ENCODE peak calls at places on chromosomes 1 and 21, in six cellular contexts. A is A549, J is K562, W is GM12878, S is SK-N-SH, B is H1. N is an unnamed sample.

GRCh38 chr1:7534061-7534825 is 236.9 kb upstream of the VAMP3 start:
- DNase-seq in A (no peak), W (no peak), B (no peak), S (peak), J (no peak), N (no peak)

GRCh38 chr1:208139434-208140086 is 104.6 kb downstream of the PLXNA2 start:
- DNase-seq in W (no peak), S (no peak), A (no peak), B (no peak), J (no peak), N (no peak)

GRCh38 chr1:228337711-228338520 is 68.7 kb downstream of the TRIM11 start:
- DNase-seq in W (no peak), B (peak), A (no peak), J (no peak), S (no peak), N (no peak)

GRCh38 chr1:177124578-177125278 is 39.8 kb downstream of the ASTN1 start:
- DNase-seq in S (no peak), B (no peak), J (no peak), A (no peak), W (no peak), N (no peak)

GRCh38 chr1:8155528-8156186 is 129.5 kb upstream of the ERRFI1 start:
- DNase-seq in S (no peak), W (no peak), J (no peak), A (peak), B (no peak), N (peak)

GRCh38 chr21:26719750-26720149 is 125.5 kb downstream of the ADAMTS1 start:
- DNase-seq in J (no peak), B (no peak), A (no peak), W (no peak), S (no peak), N (no peak)

GRCh38 chr1:234208791-234209190 is 164.5 kb upstream of the COA6 start:
- DNase-seq in J (no peak), S (no peak), B (no peak), W (no peak), A (peak), N (no peak)

GRCh38 chr1:79811173-79811572 is 804.6 kb upstream of the ADGRL4 start:
- DNase-seq in A (peak), S (no peak), B (no peak), J (no peak), W (no peak), N (no peak)

GRCh38 chr1:54581621-54582035 is 33.6 kb downstream of the ACOT11 start:
- DNase-seq in J (no peak), W (no peak), B (no peak), S (peak), A (peak), N (peak)

GRCh38 chr1:156594124-156594678 is 2.6 kb downstream of the NAXE start:
- DNase-seq in W (no peak), J (no peak), A (no peak), B (no peak), S (no peak), N (no peak)

GRCh38 chr1:184465489-184466146 is 78.8 kb downstream of the C1orf21 start:
- DNase-seq in W (no peak), S (no peak), J (peak), B (no peak), A (no peak), N (no peak)

GRCh38 chr1:9603307-9603706 is 14.6 kb downstream of the TMEM201 start:
- DNase-seq in J (no peak), W (no peak), A (no peak), B (no peak), S (peak), N (no peak)

GRCh38 chr1:86504895-86505625 is 36.3 kb downstream of the CLCA1 start:
- DNase-seq in W (no peak), A (no peak), J (no peak), S (no peak), B (no peak), N (no peak)

GRCh38 chr1:35499652-35500176 is 57.5 kb downstream of the KIAA0319L start:
- DNase-seq in A (no peak), W (no peak), J (peak), S (peak), B (no peak), N (no peak)

GRCh38 chr1:117093091-117093534 is 28.4 kb downstream of the TRIM45 start:
- DNase-seq in J (peak), B (no peak), A (peak), S (no peak), W (no peak), N (no peak)

GRCh38 chr1:164755674-164756073 is 196.7 kb downstream of the PBX1 start:
- DNase-seq in W (no peak), A (no peak), S (peak), B (no peak), J (no peak), N (no peak)

GRCh38 chr1:153345187-153346066 is 3.2 kb downstream of the PGLYRP4 start:
- DNase-seq in W (peak), J (no peak), S (no peak), B (peak), A (no peak), N (no peak)

GRCh38 chr1:233904979-233905415 is 521 bp downstream of the SLC35F3 start:
- DNase-seq in A (peak), B (peak), W (no peak), J (peak), S (no peak), N (no peak)

GRCh38 chr1:200306954-200307754 is 102.7 kb downstream of the ZNF281 start:
- DNase-seq in S (peak), A (peak), J (peak), W (peak), B (no peak), N (peak)

GRCh38 chr1:214823311-214824117 is 220.5 kb downstream of the CENPF start:
- DNase-seq in A (no peak), W (no peak), B (peak), S (no peak), J (peak), N (no peak)

GRCh38 chr1:50438945-50439344 is 15.7 kb upstream of the DMRTA2 start:
- DNase-seq in J (no peak), S (no peak), W (no peak), A (peak), B (no peak), N (no peak)

GRCh38 chr1:146051452-146051852 is 29.9 kb upstream of the HJV start:
- DNase-seq in S (no peak), J (no peak), W (no peak), A (no peak), B (no peak), N (no peak)

GRCh38 chr1:3391711-3392110 is 62.8 kb upstream of the ARHGEF16 start:
- DNase-seq in A (no peak), J (no peak), W (no peak), S (peak), B (peak), N (no peak)

DNA sequence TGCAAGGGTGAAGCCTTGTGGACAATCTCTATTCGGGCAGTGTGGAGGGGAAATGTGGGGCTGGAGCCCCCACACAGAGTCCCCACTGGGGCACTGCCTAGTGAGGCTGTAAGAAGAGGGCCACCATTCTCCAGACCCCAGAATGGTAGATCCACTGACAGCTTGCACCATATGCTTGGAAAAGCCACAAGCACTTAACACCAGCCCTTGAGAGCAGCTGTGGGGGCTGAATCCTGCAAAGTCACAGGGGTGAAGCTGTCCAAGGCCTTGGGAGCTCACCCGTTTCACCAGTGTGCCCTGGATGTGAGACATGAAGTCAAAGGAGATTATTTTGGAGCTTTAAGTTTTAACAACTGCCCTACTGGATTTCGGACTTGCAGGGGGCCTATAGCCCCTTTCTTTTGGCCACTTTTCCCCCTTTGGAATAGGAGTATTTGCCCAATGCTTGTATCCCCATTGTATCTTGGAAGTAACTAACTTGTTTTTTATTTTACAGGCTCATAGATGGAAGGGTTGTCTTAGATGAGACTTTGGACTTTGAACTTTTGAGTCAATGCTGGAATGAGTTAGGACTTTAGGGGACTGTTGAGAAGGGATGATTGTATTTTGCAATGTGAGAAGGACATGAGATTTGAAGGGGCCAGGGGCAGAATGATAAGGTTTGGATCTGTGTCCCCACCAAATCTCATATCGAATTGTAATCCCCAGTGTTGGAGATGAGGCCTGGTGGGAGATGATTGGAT is 16.3 kb upstream of the COL6A1 start:
- DNase-seq in B (no peak), S (no peak), A (no peak), J (no peak), W (no peak), N (no peak)
- TF ChIP-seq CHD2 in B (no peak), S (no peak), A (no peak), J (no peak), W (no peak), N (no peak)

DNA sequence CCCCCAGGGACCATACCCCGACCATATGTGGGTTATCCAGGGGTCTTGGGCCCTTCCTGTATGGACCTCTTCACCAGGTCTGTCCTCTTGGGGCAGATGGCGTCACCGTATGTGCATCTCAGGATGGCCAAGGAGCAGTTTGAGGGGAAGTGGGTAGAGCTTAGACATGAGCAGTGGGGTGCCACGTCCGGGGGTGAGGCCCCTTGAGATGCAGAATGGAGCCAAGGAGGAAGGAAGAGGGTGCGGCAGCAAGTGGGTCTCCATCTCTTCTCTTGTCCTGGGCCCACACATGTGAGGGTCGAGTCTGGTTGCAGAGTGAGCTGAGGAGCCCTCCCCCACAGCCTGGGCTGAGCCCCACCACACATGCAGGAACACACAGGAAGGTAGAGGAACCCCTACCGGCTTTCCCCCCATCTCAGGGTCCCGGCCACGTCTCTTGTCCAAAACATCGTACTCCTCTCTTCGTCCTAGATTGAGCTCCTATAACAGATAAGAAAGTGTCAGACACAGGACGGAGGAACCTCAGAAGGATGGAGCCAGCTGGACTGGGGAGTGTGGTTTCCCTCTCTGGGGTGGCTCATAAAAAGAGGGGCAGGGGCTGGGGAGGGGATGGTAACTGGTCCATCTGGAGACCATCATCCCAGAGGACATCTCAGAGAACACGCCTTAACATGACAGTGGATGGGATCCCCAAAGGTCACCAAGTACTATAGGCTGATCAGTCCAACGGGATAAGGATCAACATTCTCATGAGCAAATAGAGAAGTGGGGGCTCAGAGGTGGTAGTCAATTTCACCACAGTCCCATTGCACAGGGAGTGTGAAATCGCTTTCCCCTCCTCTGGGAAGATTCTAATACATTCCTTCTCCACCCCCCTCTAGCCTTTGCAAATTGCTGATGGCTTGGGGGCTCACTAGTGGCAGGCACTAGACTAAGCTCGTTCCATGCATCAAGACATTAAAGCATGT is 79.9 kb downstream of the CD247 start:
- DNase-seq in J (no peak), A (no peak), W (no peak), B (peak), S (no peak), N (no peak)
- TF ChIP-seq CHD2 in J (no peak), A (no peak), W (no peak), B (no peak), S (no peak), N (no peak)

GRCh38 chr1:151502035-151502728 is 9.0 kb upstream of the CGN start:
- DNase-seq in W (no peak), S (no peak), J (no peak), B (no peak), A (no peak), N (peak)
- TF ChIP-seq CHD2 in W (no peak), S (no peak), J (no peak), B (no peak), A (no peak), N (no peak)

GRCh38 chr1:159786465-159786864 is 5.7 kb downstream of the DUSP23 start:
- DNase-seq in W (no peak), S (peak), B (no peak), A (no peak), J (no peak), N (no peak)
- TF ChIP-seq CHD2 in W (no peak), S (peak), B (no peak), A (no peak), J (no peak), N (no peak)

DNA sequence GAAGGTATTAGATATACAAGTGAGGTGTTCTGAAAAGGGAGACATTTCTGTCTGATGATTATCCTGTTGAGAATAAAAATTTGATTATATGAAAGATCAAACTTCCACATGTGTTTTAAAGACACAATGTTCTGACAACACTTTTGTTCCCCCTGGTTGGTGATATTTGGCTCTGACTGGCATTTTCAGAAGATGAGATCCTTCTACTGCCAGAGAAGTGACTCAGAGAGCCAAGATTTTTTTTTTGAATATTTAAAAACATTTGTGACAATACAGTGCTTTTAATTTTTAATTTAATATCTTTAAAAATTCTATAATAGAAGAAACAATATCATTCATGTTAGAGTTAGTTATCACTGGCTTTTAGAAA is 18.5 kb upstream of the PTGFR start:
- DNase-seq in A (no peak), B (no peak), S (no peak), W (no peak), J (no peak), N (no peak)
- TF ChIP-seq CHD2 in A (no peak), B (no peak), S (no peak), W (no peak), J (no peak), N (no peak)

GRCh38 chr1:101976161-101976560 is 20.6 kb downstream of the OLFM3 start:
- DNase-seq in W (no peak), A (no peak), S (no peak), J (no peak), B (no peak), N (no peak)
- TF ChIP-seq CHD2 in W (no peak), A (no peak), S (no peak), J (no peak), B (no peak), N (no peak)

DNA sequence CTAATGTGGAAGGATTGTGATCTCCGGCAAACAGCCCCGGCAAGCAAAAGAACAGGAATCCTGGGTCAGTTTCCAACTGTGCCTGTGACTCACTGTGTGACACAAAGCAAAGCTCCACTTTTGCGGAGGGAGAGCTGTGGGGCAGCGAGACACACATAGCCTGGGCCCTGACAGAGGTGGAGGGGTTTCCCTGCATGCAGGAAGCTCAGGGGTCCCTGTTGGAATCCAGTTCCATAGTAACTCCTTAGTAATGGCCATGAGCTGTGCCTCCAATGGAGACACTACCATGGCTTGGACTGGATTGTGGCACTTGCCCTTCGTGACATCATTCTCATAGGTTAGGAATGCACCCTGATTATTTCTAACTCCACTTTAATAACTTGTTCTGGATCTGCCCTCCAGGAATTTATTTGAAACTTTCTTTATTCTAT is 47.0 kb upstream of the ATF3 start:
- DNase-seq in B (no peak), S (no peak), J (no peak), W (no peak), A (peak), N (no peak)
- TF ChIP-seq CHD2 in B (no peak), S (no peak), J (no peak), W (no peak), A (no peak), N (no peak)

GRCh38 chr1:74731399-74732052 is 1.3 kb downstream of the CRYZ start:
- DNase-seq in B (no peak), S (no peak), A (peak), J (peak), W (no peak), N (peak)
- TF ChIP-seq CHD2 in B (no peak), S (no peak), A (no peak), J (no peak), W (no peak), N (no peak)

GRCh38 chr1:23039308-23039826 is 20.1 kb downstream of the KDM1A start:
- DNase-seq in W (no peak), S (no peak), A (no peak), J (no peak), B (no peak), N (no peak)

GRCh38 chr1:23037081-23037740 is 17.9 kb downstream of the KDM1A start:
- DNase-seq in S (no peak), B (no peak), W (no peak), A (no peak), J (no peak), N (no peak)

GRCh38 chr1:23040509-23040908 is 21.2 kb downstream of the KDM1A start:
- DNase-seq in S (no peak), J (no peak), W (no peak), B (no peak), A (no peak), N (no peak)

DNA sequence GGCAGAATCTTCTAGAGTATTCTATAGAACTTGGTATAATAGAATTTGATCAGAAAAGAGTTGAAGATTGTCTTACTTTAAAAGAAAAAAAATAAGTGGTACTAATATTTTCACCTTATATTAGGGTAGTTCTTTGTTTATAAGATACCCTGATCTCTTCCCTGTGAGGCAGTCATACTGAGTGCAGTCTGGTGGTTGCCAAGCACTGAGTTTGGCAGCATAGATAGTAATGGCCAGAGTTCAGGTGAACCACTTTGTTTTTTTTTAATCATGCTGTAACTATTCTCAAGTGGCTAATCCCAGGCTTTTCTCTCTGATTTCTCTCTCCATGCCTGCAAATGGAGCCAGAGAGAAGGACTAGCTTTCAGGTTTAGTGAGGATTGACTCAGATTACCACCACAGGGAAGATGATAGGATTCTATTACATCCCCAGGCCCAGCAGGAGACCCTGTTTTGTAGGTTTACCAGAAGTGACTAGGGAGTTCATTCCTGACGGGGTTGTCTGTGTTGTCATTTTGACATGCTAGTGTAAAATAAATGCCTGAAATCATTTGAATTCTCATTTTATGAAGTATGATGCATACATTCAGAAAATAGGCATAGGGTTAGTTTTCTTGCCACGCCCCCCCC is 16.7 kb downstream of the KDM1A start:
- DNase-seq in B (no peak), S (no peak), J (no peak), W (no peak), A (no peak), N (no peak)
- TF ChIP-seq CHD2 in B (no peak), S (no peak), J (no peak), W (no peak), A (no peak), N (no peak)

N was measured in HepG2.